ENCODE peak calls at places on chromosomes 2 and 18, in six cellular contexts. C, N, Q, M, K and E are unnamed samples.
A peak's percentile ranks its signal among the peaks of the same experiment; 100 is the strongest.

GRCh38 chr18:44878335-44878734 is 197.6 kb downstream of the SETBP1 start:
- DNase-seq in Q (no peak), M (no peak), N (no peak), K (no peak), C (no peak), E (no peak)

GRCh38 chr2:144675731-144676130 is 155.8 kb upstream of the ZEB2 start:
- DNase-seq in K (no peak), N (no peak), M (no peak), Q (no peak), C (no peak), E (no peak)

GRCh38 chr2:66435963-66436362 is 1.0 kb downstream of the MEIS1 start:
- DNase-seq in M (no peak), Q (no peak), K (no peak), N (no peak), C (no peak), E (no peak)

GRCh38 chr2:217004636-217005035 is 144.8 kb upstream of the TNP1 start:
- DNase-seq in C (no peak), N (no peak), M (no peak), Q (no peak), K (no peak), E (no peak)

GRCh38 chr18:54261894-54262293 is 7.4 kb upstream of the POLI start:
- DNase-seq in M (no peak), Q (no peak), N (no peak), K (no peak), C (no peak), E (no peak)

GRCh38 chr2:111675419-111676194 is 208.4 kb downstream of the ANAPC1 start:
- DNase-seq in M (no peak), Q (no peak), K (no peak), N (no peak), C (no peak), E (no peak)

GRCh38 chr2:220365023-220365422 is 737.6 kb downstream of the SLC4A3 start:
- DNase-seq in Q (no peak), N (no peak), K (no peak), C (peak; percentile 12), M (peak; percentile 81), E (no peak)

GRCh38 chr2:26945991-26946750 is 24.3 kb upstream of the MAPRE3 start:
- DNase-seq in N (no peak), M (no peak), K (no peak), C (no peak), Q (no peak), E (no peak)